ENCODE peak calls at places on chromosomes 6 and 20, in four cellular contexts. V is CD4-positive, alpha-beta T cell; D is dorsolateral prefrontal cortex; Z is cardiac fibroblast. A is an unnamed sample.

GRCh38 chr6:1796706-1797529 is 187.2 kb downstream of the FOXC1 start:
- DNase-seq in V (no peak), D (no peak), Z (no peak), A (peak; percentile 50)

GRCh38 chr6:29589423-29590048 is 4.6 kb downstream of the OR2H2 start:
- DNase-seq in D (peak; percentile 42), V (peak; percentile 48), Z (peak; percentile 58), A (peak; percentile 58)

GRCh38 chr20:24745617-24746350 is 203.3 kb upstream of the CST7 start:
- DNase-seq in D (no peak), V (no peak), Z (no peak), A (no peak)

GRCh38 chr20:24870876-24871275 is 78.2 kb upstream of the CST7 start:
- DNase-seq in V (no peak), D (no peak), Z (no peak), A (peak; percentile 28)

GRCh38 chr6:2403546-2403945 is 158.1 kb upstream of the GMDS start:
- DNase-seq in V (no peak), Z (no peak), D (no peak), A (no peak)

GRCh38 chr6:132907915-132908314 is 93.5 kb downstream of the RPS12 start:
- DNase-seq in Z (peak; percentile 44), V (no peak), D (no peak), A (no peak)

GRCh38 chr20:53642196-53643030 is 48.8 kb upstream of the ZNF217 start:
- DNase-seq in D (no peak), V (peak; percentile 20), Z (peak; percentile 64), A (peak; percentile 32)

GRCh38 chr20:50628326-50628725 is 63.0 kb downstream of the RIPOR3 start:
- DNase-seq in Z (no peak), V (no peak), D (no peak), A (no peak)

GRCh38 chr6:41371461-41371991 is 36.1 kb downstream of the NCR2 start:
- DNase-seq in V (no peak), Z (peak; percentile 55), D (no peak), A (no peak)

GRCh38 chr6:96760153-96760687 is 77.1 kb downstream of the GPR63 start:
- DNase-seq in D (no peak), Z (no peak), V (no peak), A (peak; percentile 12)

GRCh38 chr20:20465259-20465658 is 97.4 kb downstream of the INSM1 start:
- DNase-seq in Z (no peak), D (no peak), V (no peak), A (no peak)

GRCh38 chr6:3457710-3458605 is 1.1 kb upstream of the SLC22A23 start:
- DNase-seq in V (peak; percentile 4), Z (no peak), D (peak; percentile 62), A (no peak)

GRCh38 chr6:5061152-5061551 is 24.0 kb upstream of the PPP1R3G start:
- DNase-seq in V (no peak), D (no peak), Z (peak; percentile 9), A (no peak)

GRCh38 chr6:83252717-83253116 is 59.6 kb downstream of the RWDD2A start:
- DNase-seq in Z (peak; percentile 69), D (no peak), V (no peak), A (no peak)

GRCh38 chr20:48275737-48276342 is 490.6 kb upstream of the SULF2 start:
- DNase-seq in D (no peak), V (no peak), Z (peak; percentile 38), A (no peak)

DNA sequence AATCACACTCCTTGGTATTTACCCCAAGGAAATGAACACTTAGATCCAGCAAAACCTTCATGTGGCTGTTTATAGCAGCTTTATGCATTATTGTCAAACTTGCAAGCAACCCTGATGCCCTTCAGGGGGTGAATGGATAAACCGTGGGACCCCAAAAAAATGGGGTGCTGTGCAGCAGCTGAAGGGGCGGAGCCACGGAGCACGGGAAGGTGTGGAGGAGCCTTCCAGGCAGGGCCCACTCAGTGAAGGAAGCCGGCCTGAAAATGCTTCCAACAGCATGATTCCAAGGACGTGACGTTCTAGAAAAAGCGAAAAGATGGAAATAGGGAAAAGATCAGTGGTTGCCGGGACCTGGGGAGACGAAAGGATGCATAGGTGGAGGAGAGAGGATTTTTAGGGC is 25.6 kb upstream of the FRMD1 start:
- DNase-seq in Z (no peak), D (no peak), V (no peak), A (no peak)
- TF ChIP-seq CTCF in Z (no peak), D (no peak), V (no peak), A (no peak)

GRCh38 chr20:46253391-46253790 is 54.9 kb downstream of the CDH22 start:
- DNase-seq in D (peak; percentile 43), V (no peak), Z (peak; percentile 5), A (no peak)
- TF ChIP-seq CTCF in D (no peak), V (no peak), Z (peak; percentile 38), A (no peak)

DNA sequence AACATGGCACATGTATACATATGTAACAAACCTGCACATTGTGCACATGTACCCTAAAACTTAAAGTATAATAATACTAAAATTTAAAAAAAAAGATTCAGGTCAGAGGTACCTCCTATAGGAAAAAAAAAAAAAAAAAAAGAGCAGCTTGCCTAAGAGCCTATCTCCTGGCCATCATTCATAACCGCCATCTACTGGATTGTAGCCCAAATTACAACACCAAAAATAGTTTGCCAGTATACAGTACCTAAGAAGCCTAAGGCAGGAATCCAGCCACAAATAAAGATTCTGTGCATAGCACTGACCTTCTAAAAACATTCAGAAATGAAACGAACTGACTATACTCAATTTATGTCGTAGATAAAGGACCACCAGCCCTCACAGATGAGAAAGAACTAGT is 438.4 kb upstream of the ADGRB3 start:
- DNase-seq in D (no peak), V (no peak), Z (peak; percentile 48), A (no peak)
- TF ChIP-seq CTCF in D (no peak), V (no peak), Z (peak; percentile 30), A (peak; percentile 30)

GRCh38 chr6:15837205-15837604 is 174.4 kb upstream of the DTNBP1 start:
- DNase-seq in Z (no peak), V (no peak), D (no peak), A (no peak)

GRCh38 chr6:15843226-15843625 is 180.4 kb upstream of the DTNBP1 start:
- DNase-seq in V (no peak), Z (no peak), D (no peak), A (no peak)

GRCh38 chr6:15842718-15843117 is 179.9 kb upstream of the DTNBP1 start:
- DNase-seq in V (no peak), D (no peak), Z (peak; percentile 42), A (no peak)

GRCh38 chr6:15841937-15842698 is 179.3 kb upstream of the DTNBP1 start:
- DNase-seq in V (no peak), Z (peak; percentile 22), D (no peak), A (no peak)

DNA sequence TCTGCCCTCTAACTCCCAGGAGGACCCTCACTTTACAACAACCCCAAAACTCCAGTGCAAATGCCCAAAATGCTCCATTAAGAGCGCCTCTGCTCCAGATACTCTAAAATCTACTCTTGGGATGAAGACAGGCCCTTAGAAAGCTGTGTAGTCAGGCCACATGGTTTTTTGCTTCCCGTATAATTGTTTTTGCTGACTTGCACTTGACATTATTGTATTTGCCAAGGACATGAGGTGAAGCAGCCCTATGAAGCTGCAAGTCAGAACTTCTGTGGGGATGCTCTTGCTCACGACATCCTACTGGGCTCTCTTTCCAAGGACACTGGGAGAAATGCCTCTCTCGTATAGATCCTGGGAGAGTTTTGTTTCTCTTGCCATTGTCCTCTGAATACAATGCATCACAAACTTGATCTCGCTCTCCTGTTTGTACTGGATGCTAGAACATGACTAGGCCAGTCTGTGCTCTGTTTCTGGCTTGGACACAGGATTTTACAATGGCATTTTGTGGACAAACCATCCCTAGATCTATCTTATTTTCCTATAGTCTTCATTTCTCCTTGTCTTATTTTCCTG is 177.2 kb upstream of the DTNBP1 start:
- DNase-seq in Z (no peak), V (no peak), D (no peak), A (no peak)
- TF ChIP-seq CTCF in Z (no peak), V (no peak), D (no peak), A (no peak)

GRCh38 chr6:170584954-170585498 is 589 bp upstream of the PDCD2 start:
- DNase-seq in D (no peak), V (no peak), Z (no peak), A (no peak)

GRCh38 chr6:170584181-170584953 is at the start of gene PDCD2:
- DNase-seq in V (peak; percentile 88), Z (peak; percentile 90), D (peak; percentile 86), A (peak; percentile 96)

GRCh38 chr6:170578909-170579308 is 5.5 kb downstream of the PDCD2 start:
- DNase-seq in Z (no peak), D (no peak), V (no peak), A (no peak)

DNA sequence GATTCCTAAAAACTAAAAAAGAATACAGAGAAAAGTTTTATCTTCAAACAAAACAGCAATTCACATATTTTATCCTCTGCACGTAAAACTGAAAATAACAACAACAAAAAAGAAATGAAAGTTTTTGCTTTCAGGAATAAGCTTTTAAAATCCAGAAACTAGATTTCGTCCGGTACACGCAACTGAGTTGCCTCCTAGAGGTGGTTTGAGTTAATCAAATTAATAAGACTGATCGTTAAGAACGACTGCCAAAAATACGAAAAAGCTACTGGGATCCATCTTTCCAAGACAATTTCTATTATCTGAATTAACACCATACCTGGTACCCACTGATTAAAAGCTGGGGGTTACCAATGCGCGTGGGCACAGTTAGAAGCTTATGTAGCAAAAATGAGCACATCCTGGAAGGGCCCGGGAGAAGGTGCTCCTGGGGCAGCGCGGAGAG is 679 bp downstream of the PDCD2 start:
- DNase-seq in Z (no peak), D (no peak), V (no peak), A (peak; percentile 15)
- TF ChIP-seq CTCF in Z (peak; percentile 13), D (no peak), V (no peak), A (no peak)

DNA sequence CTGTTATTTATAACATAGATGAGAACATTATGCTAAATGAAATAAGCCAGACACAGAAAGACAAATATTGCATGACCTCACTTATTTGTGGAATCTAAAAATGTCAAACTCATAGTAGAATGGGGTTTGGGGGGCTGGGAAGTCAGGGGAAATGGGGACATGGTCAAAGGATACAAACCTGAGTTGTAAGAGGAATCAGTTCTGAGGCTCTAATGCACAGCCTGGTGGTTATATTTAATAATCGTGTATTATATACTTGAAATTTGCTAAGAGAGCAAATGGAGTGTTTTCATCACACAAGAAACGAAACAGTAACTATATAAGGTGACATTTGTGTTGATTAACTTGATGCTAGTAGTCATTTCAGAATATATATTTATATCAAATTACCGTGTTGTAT is 40.8 kb upstream of the GFOD1 start:
- DNase-seq in D (no peak), Z (peak; percentile 30), V (no peak), A (no peak)
- TF ChIP-seq CTCF in D (no peak), Z (no peak), V (no peak), A (no peak)

GRCh38 chr6:18528084-18528743 is 141.1 kb downstream of the RNF144B start:
- DNase-seq in D (no peak), V (no peak), Z (peak; percentile 25), A (no peak)
- TF ChIP-seq CTCF in D (peak; percentile 51), V (no peak), Z (no peak), A (peak; percentile 1)

GRCh38 chr6:152356659-152357058 is 280.5 kb downstream of the SYNE1 start:
- DNase-seq in Z (peak; percentile 74), D (no peak), V (no peak), A (peak; percentile 28)
- TF ChIP-seq CTCF in Z (peak; percentile 39), D (peak; percentile 24), V (peak; percentile 44), A (peak; percentile 56)